ENCODE peak calls at places on chromosome 20, in five cellular contexts. L is upper lobe of left lung, N is A549, O is HepG2, G is GM12878. T is an unnamed sample.

GRCh38 chr20:39829713-39830112 is 859.3 kb downstream of the MAFB start:
- ATAC-seq in N (no peak), O (no peak), G (peak; percentile 95), L (no peak), T (no peak)

GRCh38 chr20:3407426-3408250 is at the start of gene DNAAF9:
- ATAC-seq in L (peak; percentile 90), G (peak; percentile 78), O (peak; percentile 79), N (peak; percentile 86), T (peak; percentile 75)

GRCh38 chr20:50895111-50895830 is 36.0 kb downstream of the ADNP start:
- ATAC-seq in L (no peak), O (peak; percentile 92), N (peak; percentile 33), G (peak; percentile 28), T (no peak)

GRCh38 chr20:21396921-21397340 is 395 bp downstream of the NKX2-4 start:
- ATAC-seq in N (peak; percentile 65), L (no peak), O (no peak), G (peak; percentile 50), T (no peak)

GRCh38 chr20:59253325-59253724 is 47.1 kb upstream of the EDN3 start:
- ATAC-seq in O (no peak), G (no peak), N (no peak), L (no peak), T (no peak)

GRCh38 chr20:50129662-50130345 is 16.9 kb upstream of the UBE2V1 start:
- ATAC-seq in G (peak; percentile 50), L (no peak), O (peak; percentile 9), N (peak; percentile 69), T (peak; percentile 42)

GRCh38 chr20:46959081-46959692 is 64.5 kb downstream of the EYA2 start:
- ATAC-seq in N (peak; percentile 92), L (no peak), G (no peak), O (peak; percentile 55), T (no peak)

GRCh38 chr20:52801628-52802006 is 170.5 kb upstream of the TSHZ2 start:
- ATAC-seq in O (no peak), N (no peak), G (no peak), L (no peak), T (no peak)

GRCh38 chr20:13800728-13801134 is 15.9 kb downstream of the NDUFAF5 start:
- ATAC-seq in L (peak; percentile 83), O (peak; percentile 100), G (no peak), N (peak; percentile 53), T (peak; percentile 97)
- TF ChIP-seq EP300 in L (no peak), O (no peak), G (no peak), N (no peak), T (no peak)

GRCh38 chr20:41261260-41261659 is 56.3 kb downstream of the ZHX3 start:
- ATAC-seq in G (no peak), N (no peak), L (no peak), O (peak; percentile 52), T (no peak)
- TF ChIP-seq CTCF in G (no peak), N (no peak), L (no peak), O (no peak), T (no peak)

GRCh38 chr20:32575805-32576204 is 9.3 kb downstream of the NOL4L start:
- ATAC-seq in L (no peak), O (no peak), G (no peak), N (no peak), T (no peak)

GRCh38 chr20:32575227-32575581 is 9.9 kb downstream of the NOL4L start:
- ATAC-seq in L (no peak), N (no peak), O (peak; percentile 5), G (no peak), T (no peak)

GRCh38 chr20:32576560-32576959 is 8.6 kb downstream of the NOL4L start:
- ATAC-seq in G (no peak), L (no peak), O (no peak), N (no peak), T (no peak)

GRCh38 chr20:32573167-32573851 is 11.8 kb downstream of the NOL4L start:
- ATAC-seq in L (no peak), N (no peak), G (no peak), O (no peak), T (no peak)

GRCh38 chr20:32574296-32575226 is 10.6 kb downstream of the NOL4L start:
- ATAC-seq in G (no peak), O (no peak), N (peak; percentile 73), L (no peak), T (peak; percentile 11)
- TF ChIP-seq EP300 in G (no peak), O (no peak), N (no peak), L (no peak), T (no peak)

GRCh38 chr20:15267935-15268334 is 930.5 kb upstream of the FLRT3 start:
- ATAC-seq in O (no peak), G (no peak), N (no peak), L (no peak), T (no peak)
- TF ChIP-seq CTCF in O (no peak), G (no peak), N (no peak), L (no peak), T (no peak)

GRCh38 chr20:17863209-17863576 is 105.4 kb downstream of the SNX5 start:
- ATAC-seq in O (peak; percentile 0), N (no peak), L (no peak), G (no peak), T (no peak)

GRCh38 chr20:17864791-17865190 is 103.8 kb downstream of the SNX5 start:
- ATAC-seq in G (no peak), L (no peak), O (no peak), N (no peak), T (no peak)

GRCh38 chr20:17866234-17867001 is 102.2 kb downstream of the SNX5 start:
- ATAC-seq in L (no peak), O (no peak), G (no peak), N (no peak), T (no peak)

GRCh38 chr20:17862171-17862570 is 106.4 kb downstream of the SNX5 start:
- ATAC-seq in N (no peak), O (no peak), G (no peak), L (no peak), T (no peak)

GRCh38 chr20:17863577-17864292 is 104.9 kb downstream of the SNX5 start:
- ATAC-seq in O (peak; percentile 75), L (peak; percentile 34), G (no peak), N (peak; percentile 30), T (peak; percentile 74)
- TF ChIP-seq EP300 in O (peak; percentile 99), L (no peak), G (no peak), N (no peak), T (no peak)

GRCh38 chr20:62704341-62704948 is 4.2 kb upstream of the NTSR1 start:
- ATAC-seq in G (no peak), L (peak; percentile 46), O (no peak), N (peak; percentile 61), T (peak; percentile 75)
- TF ChIP-seq CTCF in G (no peak), L (no peak), O (no peak), N (no peak), T (no peak)

GRCh38 chr20:5145365-5146301 is 18.8 kb downstream of the CDS2 start:
- ATAC-seq in G (peak; percentile 72), O (no peak), L (no peak), N (no peak), T (no peak)
- TF ChIP-seq EP300 in G (no peak), O (no peak), L (no peak), N (no peak), T (no peak)